ENCODE peak calls at places on chromosome 15, in five cellular contexts. N is caudate nucleus; W is stimulated activated CD4-positive, alpha-beta T cell treated with anti-CD3 and anti-CD28 coated beads, Interleukin-4, amount 100 ng/mL, for 24 hours; I is mesenteric fat pad; Q is stimulated activated CD8-positive, alpha-beta memory T cell treated with anti-CD3 and anti-CD28 coated beads, Interleukin-4, amount 100 ng/mL, for 48 hours. L is an unnamed sample.

GRCh38 chr15:67792250-67792942 is 32.9 kb upstream of the SKOR1 start:
- DNase-seq in I (no peak), N (no peak), W (no peak), Q (no peak), L (no peak)

GRCh38 chr15:67680645-67681044 is 138.1 kb downstream of the MAP2K5 start:
- DNase-seq in W (no peak), Q (no peak), I (no peak), N (no peak), L (no peak)

GRCh38 chr15:40832903-40833302 is 4.4 kb upstream of the PPP1R14D start:
- DNase-seq in N (no peak), Q (no peak), W (no peak), I (no peak), L (no peak)

GRCh38 chr15:85296615-85297402 is 83.6 kb upstream of the AKAP13 start:
- DNase-seq in N (peak), W (peak), Q (peak), I (no peak), L (peak)

GRCh38 chr15:36644156-36644896 is 64.9 kb downstream of the CDIN1 start:
- DNase-seq in Q (no peak), W (no peak), N (no peak), I (no peak), L (peak)

GRCh38 chr15:58909616-58910015 is 23.9 kb downstream of the SLTM start:
- DNase-seq in N (no peak), W (no peak), Q (no peak), I (no peak), L (no peak)

GRCh38 chr15:86522721-86523120 is 443.1 kb downstream of the AGBL1 start:
- DNase-seq in W (no peak), Q (no peak), N (no peak), I (no peak), L (no peak)

GRCh38 chr15:93428135-93428534 is 339.1 kb upstream of the RGMA start:
- DNase-seq in N (no peak), W (no peak), I (no peak), Q (no peak), L (no peak)

GRCh38 chr15:80856400-80856799 is 77.2 kb downstream of the CEMIP start:
- DNase-seq in W (no peak), I (no peak), N (no peak), Q (no peak), L (no peak)

GRCh38 chr15:101267320-101268104 is 9.8 kb downstream of the SELENOS start:
- DNase-seq in N (peak), W (no peak), Q (no peak), I (no peak), L (peak)

GRCh38 chr15:31328425-31328998 is 1.9 kb downstream of the KLF13 start:
- DNase-seq in N (no peak), Q (peak), W (peak), I (no peak), L (no peak)

GRCh38 chr15:42457445-42458442 is 33.2 kb downstream of the ZNF106 start:
- DNase-seq in N (no peak), W (no peak), Q (no peak), I (no peak), L (no peak)

GRCh38 chr15:61827131-61827530 is 233.1 kb downstream of the VPS13C start:
- DNase-seq in W (no peak), N (no peak), I (no peak), Q (no peak), L (no peak)

GRCh38 chr15:84824260-84824690 is 7.1 kb downstream of the ALPK3 start:
- DNase-seq in N (no peak), W (no peak), I (peak), Q (no peak), L (no peak)

GRCh38 chr15:71079208-71080044 is 35.8 kb upstream of the THSD4 start:
- DNase-seq in W (no peak), N (no peak), I (no peak), Q (no peak), L (no peak)

GRCh38 chr15:40470423-40471104 is at the start of gene CHST14:
- DNase-seq in N (peak), I (no peak), Q (peak), W (peak), L (no peak)

GRCh38 chr15:60656491-60657284 is 177.7 kb upstream of the ICE2 start:
- DNase-seq in I (no peak), N (no peak), W (no peak), Q (no peak), L (no peak)

GRCh38 chr15:49235446-49236207 is 65.6 kb downstream of the GALK2 start:
- DNase-seq in N (peak), I (no peak), W (peak), Q (peak), L (peak)

GRCh38 chr15:64892850-64893403 is 18.8 kb upstream of the ANKDD1A start:
- DNase-seq in Q (peak), W (peak), N (no peak), I (no peak), L (no peak)

GRCh38 chr15:77844798-77845446 is 212.2 kb upstream of the LINGO1 start:
- DNase-seq in Q (no peak), W (no peak), N (no peak), I (no peak), L (no peak)

GRCh38 chr15:101047301-101047781 is 128.2 kb downstream of the LRRK1 start:
- DNase-seq in I (peak), W (no peak), N (peak), Q (peak), L (no peak)

GRCh38 chr15:101014921-101015841 is 96.0 kb downstream of the LRRK1 start:
- DNase-seq in W (peak), Q (peak), N (peak), I (peak), L (peak)

GRCh38 chr15:85403745-85404144 is 23.3 kb downstream of the AKAP13 start:
- DNase-seq in I (no peak), N (no peak), Q (no peak), W (no peak), L (no peak)

GRCh38 chr15:41919954-41920538 is 26.2 kb upstream of the SPTBN5 start:
- DNase-seq in N (no peak), Q (no peak), I (no peak), W (no peak), L (no peak)

GRCh38 chr15:83709246-83709645 is 55.3 kb downstream of the ADAMTSL3 start:
- DNase-seq in N (no peak), W (no peak), I (no peak), Q (no peak), L (no peak)

GRCh38 chr15:82647835-82648256 is 683 bp upstream of the CPEB1 start:
- DNase-seq in Q (peak), W (peak), N (no peak), I (no peak), L (no peak)

GRCh38 chr15:40847225-40847961 is 3.5 kb downstream of the SPINT1 start:
- DNase-seq in I (no peak), Q (no peak), W (no peak), N (no peak), L (no peak)

GRCh38 chr15:66698318-66698961 is 3.6 kb upstream of the SMAD6 start:
- DNase-seq in Q (peak), I (no peak), W (peak), N (peak), L (no peak)

GRCh38 chr15:94671845-94672524 is 440.6 kb downstream of the MCTP2 start:
- DNase-seq in I (no peak), Q (no peak), N (no peak), W (no peak), L (no peak)

GRCh38 chr15:90930861-90931629 is 1.3 kb downstream of the HDDC3 start:
- DNase-seq in N (no peak), I (no peak), Q (peak), W (no peak), L (no peak)

GRCh38 chr15:66936864-66937245 is 128.5 kb upstream of the SMAD3 start:
- DNase-seq in I (no peak), Q (no peak), N (no peak), W (no peak), L (no peak)

GRCh38 chr15:51030649-51031316 is 63.9 kb downstream of the TNFAIP8L3 start:
- DNase-seq in N (no peak), W (no peak), Q (no peak), I (no peak), L (no peak)

GRCh38 chr15:42890161-42890913 is 30.2 kb downstream of the TTBK2 start:
- DNase-seq in I (no peak), N (no peak), W (no peak), Q (no peak), L (no peak)

GRCh38 chr15:60423540-60423939 is 25.8 kb upstream of the ANXA2 start:
- DNase-seq in Q (no peak), I (no peak), W (no peak), N (no peak), L (no peak)